ENCODE peak calls at places on chromosomes 1 and 21, in five cellular contexts. One of them, this sample, is unnamed.

GRCh38 chr1:57058652-57059501 is 93.1 kb upstream of the C8B start:
- DNase-seq in cardiac fibroblast: no peak
- DNase-seq in tibial artery: no peak
- DNase-seq in RWPE1: no peak
- DNase-seq in GM23338: no peak
- DNase-seq in this sample: no peak

GRCh38 chr1:11478571-11479374 is at the start of gene DISP3:
- DNase-seq in cardiac fibroblast: peak
- DNase-seq in tibial artery: no peak
- DNase-seq in RWPE1: peak
- DNase-seq in GM23338: peak
- DNase-seq in this sample: peak

GRCh38 chr1:41728403-41729202 is 190.1 kb downstream of the HIVEP3 start:
- DNase-seq in cardiac fibroblast: no peak
- DNase-seq in tibial artery: no peak
- DNase-seq in RWPE1: no peak
- DNase-seq in GM23338: no peak
- DNase-seq in this sample: no peak

GRCh38 chr1:206794294-206794908 is 22.1 kb upstream of the IL10 start:
- DNase-seq in cardiac fibroblast: no peak
- DNase-seq in tibial artery: no peak
- DNase-seq in RWPE1: no peak
- DNase-seq in GM23338: no peak
- DNase-seq in this sample: no peak

GRCh38 chr21:14768042-14768441 is 221.9 kb upstream of the SAMSN1 start:
- DNase-seq in cardiac fibroblast: no peak
- DNase-seq in tibial artery: no peak
- DNase-seq in RWPE1: no peak
- DNase-seq in GM23338: no peak
- DNase-seq in this sample: peak

GRCh38 chr1:235503333-235504121 is 725 bp downstream of the B3GALNT2 start:
- DNase-seq in cardiac fibroblast: peak
- DNase-seq in tibial artery: peak
- DNase-seq in RWPE1: peak
- DNase-seq in GM23338: peak
- DNase-seq in this sample: peak

GRCh38 chr1:231052777-231053176 is 12.7 kb upstream of the FAM89A start:
- DNase-seq in cardiac fibroblast: no peak
- DNase-seq in tibial artery: no peak
- DNase-seq in RWPE1: no peak
- DNase-seq in GM23338: no peak
- DNase-seq in this sample: no peak

GRCh38 chr1:226772456-226773139 is 33.5 kb upstream of the ITPKB start:
- DNase-seq in cardiac fibroblast: no peak
- DNase-seq in tibial artery: no peak
- DNase-seq in RWPE1: no peak
- DNase-seq in GM23338: no peak
- DNase-seq in this sample: no peak

GRCh38 chr1:23585321-23586022 is 26.2 kb upstream of the ID3 start:
- DNase-seq in cardiac fibroblast: peak
- DNase-seq in tibial artery: no peak
- DNase-seq in RWPE1: peak
- DNase-seq in GM23338: no peak
- DNase-seq in this sample: peak

GRCh38 chr1:52632732-52633290 is at the start of gene SHISAL2A:
- DNase-seq in cardiac fibroblast: no peak
- DNase-seq in tibial artery: no peak
- DNase-seq in RWPE1: peak
- DNase-seq in GM23338: peak
- DNase-seq in this sample: peak

GRCh38 chr1:224541072-224541790 is 74.9 kb upstream of the CNIH3 start:
- DNase-seq in cardiac fibroblast: no peak
- DNase-seq in tibial artery: no peak
- DNase-seq in RWPE1: no peak
- DNase-seq in GM23338: no peak
- DNase-seq in this sample: no peak

GRCh38 chr1:92478393-92478792 is 8.3 kb downstream of the GFI1 start:
- DNase-seq in cardiac fibroblast: peak
- DNase-seq in tibial artery: no peak
- DNase-seq in RWPE1: no peak
- DNase-seq in GM23338: no peak
- DNase-seq in this sample: peak

GRCh38 chr1:47684964-47685762 is 247.3 kb downstream of the FOXD2 start:
- DNase-seq in cardiac fibroblast: no peak
- DNase-seq in tibial artery: peak
- DNase-seq in RWPE1: no peak
- DNase-seq in GM23338: no peak
- DNase-seq in this sample: no peak

GRCh38 chr1:110783292-110783918 is 89.5 kb upstream of the CD53 start:
- DNase-seq in cardiac fibroblast: peak
- DNase-seq in tibial artery: no peak
- DNase-seq in RWPE1: peak
- DNase-seq in GM23338: peak
- DNase-seq in this sample: peak

GRCh38 chr1:228393268-228393699 is 13.4 kb downstream of the TRIM11 start:
- DNase-seq in cardiac fibroblast: peak
- DNase-seq in tibial artery: peak
- DNase-seq in RWPE1: no peak
- DNase-seq in GM23338: peak
- DNase-seq in this sample: peak

GRCh38 chr1:60367522-60367921 is 294.0 kb upstream of the C1orf87 start:
- DNase-seq in cardiac fibroblast: no peak
- DNase-seq in tibial artery: no peak
- DNase-seq in RWPE1: no peak
- DNase-seq in GM23338: peak
- DNase-seq in this sample: no peak

GRCh38 chr1:32125313-32125712 is 17.5 kb downstream of the KPNA6 start:
- DNase-seq in cardiac fibroblast: no peak
- DNase-seq in tibial artery: no peak
- DNase-seq in RWPE1: no peak
- DNase-seq in GM23338: no peak
- DNase-seq in this sample: no peak

GRCh38 chr1:229070168-229070567 is 200.7 kb upstream of the RAB4A start:
- DNase-seq in cardiac fibroblast: peak
- DNase-seq in tibial artery: peak
- DNase-seq in RWPE1: peak
- DNase-seq in GM23338: no peak
- DNase-seq in this sample: peak

GRCh38 chr1:196607940-196608339 is 300 bp downstream of the KCNT2 start:
- DNase-seq in cardiac fibroblast: no peak
- DNase-seq in tibial artery: no peak
- DNase-seq in RWPE1: no peak
- DNase-seq in GM23338: peak
- DNase-seq in this sample: peak

GRCh38 chr1:224406216-224406615 is 28.4 kb downstream of the WDR26 start:
- DNase-seq in cardiac fibroblast: no peak
- DNase-seq in tibial artery: no peak
- DNase-seq in RWPE1: no peak
- DNase-seq in GM23338: no peak
- DNase-seq in this sample: no peak

GRCh38 chr1:177206831-177207230 is 36.1 kb downstream of the BRINP2 start:
- DNase-seq in cardiac fibroblast: no peak
- DNase-seq in tibial artery: no peak
- DNase-seq in RWPE1: no peak
- DNase-seq in GM23338: no peak
- DNase-seq in this sample: no peak

GRCh38 chr1:17093822-17094393 is 25.3 kb downstream of the PADI2 start:
- DNase-seq in cardiac fibroblast: no peak
- DNase-seq in tibial artery: no peak
- DNase-seq in RWPE1: no peak
- DNase-seq in GM23338: no peak
- DNase-seq in this sample: no peak

GRCh38 chr21:38486221-38486620 is 12.1 kb downstream of the ERG start:
- DNase-seq in cardiac fibroblast: peak
- DNase-seq in tibial artery: no peak
- DNase-seq in RWPE1: peak
- DNase-seq in GM23338: no peak
- DNase-seq in this sample: peak

GRCh38 chr1:242477944-242478343 is 46.6 kb downstream of the PLD5 start:
- DNase-seq in cardiac fibroblast: no peak
- DNase-seq in tibial artery: no peak
- DNase-seq in RWPE1: no peak
- DNase-seq in GM23338: no peak
- DNase-seq in this sample: no peak

GRCh38 chr1:240021709-240022108 is 70.0 kb upstream of the FMN2 start:
- DNase-seq in cardiac fibroblast: no peak
- DNase-seq in tibial artery: no peak
- DNase-seq in RWPE1: no peak
- DNase-seq in GM23338: no peak
- DNase-seq in this sample: no peak

GRCh38 chr1:12617511-12617900 is 504 bp downstream of the DHRS3 start:
- DNase-seq in cardiac fibroblast: no peak
- DNase-seq in tibial artery: no peak
- DNase-seq in RWPE1: peak
- DNase-seq in GM23338: peak
- DNase-seq in this sample: peak

GRCh38 chr1:94462606-94463005 is 44.4 kb downstream of the ABCD3 start:
- DNase-seq in cardiac fibroblast: no peak
- DNase-seq in tibial artery: no peak
- DNase-seq in RWPE1: no peak
- DNase-seq in GM23338: no peak
- DNase-seq in this sample: no peak

GRCh38 chr21:45981641-45982255 is at the start of gene COL6A1:
- DNase-seq in cardiac fibroblast: peak
- DNase-seq in tibial artery: peak
- DNase-seq in RWPE1: peak
- DNase-seq in GM23338: peak
- DNase-seq in this sample: no peak

GRCh38 chr1:93678491-93678890 is 3.1 kb downstream of the BCAR3 start:
- DNase-seq in cardiac fibroblast: no peak
- DNase-seq in tibial artery: no peak
- DNase-seq in RWPE1: no peak
- DNase-seq in GM23338: no peak
- DNase-seq in this sample: peak

GRCh38 chr1:186655877-186656276 is 24.3 kb downstream of the PTGS2 start:
- DNase-seq in cardiac fibroblast: peak
- DNase-seq in tibial artery: no peak
- DNase-seq in RWPE1: no peak
- DNase-seq in GM23338: no peak
- DNase-seq in this sample: no peak

GRCh38 chr1:40385437-40386310 is 12.1 kb downstream of the SMAP2 start:
- DNase-seq in cardiac fibroblast: peak
- DNase-seq in tibial artery: no peak
- DNase-seq in RWPE1: no peak
- DNase-seq in GM23338: no peak
- DNase-seq in this sample: no peak

GRCh38 chr21:38591138-38591537 is 92.9 kb upstream of the ERG start:
- DNase-seq in cardiac fibroblast: no peak
- DNase-seq in tibial artery: no peak
- DNase-seq in RWPE1: no peak
- DNase-seq in GM23338: no peak
- DNase-seq in this sample: peak

GRCh38 chr21:34133392-34133791 is 60.0 kb downstream of the MRPS6 start:
- DNase-seq in cardiac fibroblast: no peak
- DNase-seq in tibial artery: no peak
- DNase-seq in RWPE1: no peak
- DNase-seq in GM23338: no peak
- DNase-seq in this sample: no peak

GRCh38 chr21:34132905-34133304 is 59.5 kb downstream of the MRPS6 start:
- DNase-seq in cardiac fibroblast: no peak
- DNase-seq in tibial artery: no peak
- DNase-seq in RWPE1: no peak
- DNase-seq in GM23338: no peak
- DNase-seq in this sample: no peak

GRCh38 chr21:34135330-34135729 is 62.0 kb downstream of the MRPS6 start:
- DNase-seq in cardiac fibroblast: no peak
- DNase-seq in tibial artery: no peak
- DNase-seq in RWPE1: no peak
- DNase-seq in GM23338: no peak
- DNase-seq in this sample: no peak

GRCh38 chr21:34132202-34132601 is 58.8 kb downstream of the MRPS6 start:
- DNase-seq in cardiac fibroblast: no peak
- DNase-seq in tibial artery: peak
- DNase-seq in RWPE1: no peak
- DNase-seq in GM23338: no peak
- DNase-seq in this sample: no peak

GRCh38 chr21:34133802-34134201 is 60.4 kb downstream of the MRPS6 start:
- DNase-seq in cardiac fibroblast: no peak
- DNase-seq in tibial artery: no peak
- DNase-seq in RWPE1: no peak
- DNase-seq in GM23338: peak
- DNase-seq in this sample: no peak
- TF ChIP-seq CTCF in cardiac fibroblast: peak
- TF ChIP-seq CTCF in tibial artery: no peak
- TF ChIP-seq CTCF in RWPE1: peak
- TF ChIP-seq CTCF in GM23338: peak
- TF ChIP-seq CTCF in this sample: peak

GRCh38 chr1:64242895-64243756 is 39.7 kb downstream of the UBE2U start:
- DNase-seq in cardiac fibroblast: peak
- DNase-seq in tibial artery: no peak
- DNase-seq in RWPE1: peak
- DNase-seq in GM23338: peak
- DNase-seq in this sample: peak
- TF ChIP-seq CTCF in cardiac fibroblast: no peak
- TF ChIP-seq CTCF in tibial artery: peak
- TF ChIP-seq CTCF in RWPE1: peak
- TF ChIP-seq CTCF in GM23338: peak
- TF ChIP-seq CTCF in this sample: peak

DNA sequence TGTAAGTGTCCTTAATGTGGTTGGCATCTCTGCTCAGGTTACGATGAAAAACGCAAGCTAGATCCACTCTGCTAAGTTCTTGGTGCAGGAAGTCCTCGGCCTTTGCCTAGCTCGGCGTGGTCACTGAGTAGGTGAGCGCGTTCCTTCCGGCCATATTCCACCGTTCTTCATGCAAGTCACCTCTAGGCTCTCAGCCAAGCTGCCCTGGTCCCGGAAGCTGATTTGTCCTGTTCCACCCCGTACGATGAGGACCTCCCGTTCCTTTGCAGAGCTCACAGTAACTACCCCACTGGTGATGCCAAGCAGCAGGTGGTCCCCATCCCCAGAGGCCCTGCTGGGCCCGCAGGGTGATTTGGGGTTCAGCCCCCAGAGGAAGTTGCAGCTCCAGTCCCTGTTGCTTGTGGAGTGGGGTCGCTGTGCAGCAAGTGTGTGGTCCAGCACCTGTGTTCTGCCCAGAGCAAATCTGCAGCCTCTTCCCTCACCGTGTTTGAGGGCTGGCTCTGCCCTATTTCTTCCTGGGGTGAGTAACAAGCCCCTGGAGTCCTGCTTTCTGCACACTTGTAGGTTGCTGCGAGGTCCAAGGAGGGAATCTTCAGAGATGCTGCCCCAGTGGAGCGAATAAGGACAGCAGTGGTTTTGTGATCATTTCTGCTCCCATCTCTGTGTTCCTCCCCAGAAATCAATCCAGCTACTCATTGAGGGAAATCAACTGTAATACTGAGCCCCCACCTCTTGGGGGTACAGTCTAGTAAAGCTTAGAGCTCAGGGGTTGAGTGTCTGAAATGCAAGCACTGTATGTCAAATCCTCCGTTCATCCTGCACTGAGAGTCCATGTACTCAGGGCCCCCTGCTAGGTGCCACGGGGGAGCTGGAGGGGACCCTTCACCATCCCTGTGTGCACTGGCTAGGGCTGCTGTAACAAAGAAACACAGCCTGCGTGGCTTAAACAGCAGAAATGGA is 2.3 kb downstream of the UMODL1 start:
- DNase-seq in cardiac fibroblast: no peak
- DNase-seq in tibial artery: no peak
- DNase-seq in RWPE1: no peak
- DNase-seq in GM23338: no peak
- DNase-seq in this sample: no peak
- TF ChIP-seq CTCF in cardiac fibroblast: no peak
- TF ChIP-seq CTCF in tibial artery: no peak
- TF ChIP-seq CTCF in RWPE1: no peak
- TF ChIP-seq CTCF in GM23338: no peak
- TF ChIP-seq CTCF in this sample: no peak

GRCh38 chr1:27522860-27523665 is 33.1 kb upstream of the WASF2 start:
- DNase-seq in cardiac fibroblast: no peak
- DNase-seq in tibial artery: peak
- DNase-seq in RWPE1: no peak
- DNase-seq in GM23338: peak
- DNase-seq in this sample: no peak
- TF ChIP-seq CTCF in cardiac fibroblast: peak
- TF ChIP-seq CTCF in tibial artery: peak
- TF ChIP-seq CTCF in RWPE1: peak
- TF ChIP-seq CTCF in GM23338: peak
- TF ChIP-seq CTCF in this sample: peak

This sample was measured in epithelial cell of esophagus.